ENCODE peak calls at places on chromosomes 4 and X, in four cellular contexts. N is HCT116, B is GM23338, C is endothelial cell of umbilical vein. R is an unnamed sample.

GRCh38 chrX:52349681-52350080 is 19.1 kb upstream of the XAGE2 start:
- DNase-seq in N (no peak), B (no peak), C (no peak), R (no peak)

GRCh38 chr4:133969202-133969873 is 232.3 kb downstream of the PABPC4L start:
- DNase-seq in N (no peak), B (no peak), C (peak), R (peak)

GRCh38 chr4:149203256-149204001 is 612.2 kb downstream of the IQCM start:
- DNase-seq in N (no peak), B (no peak), C (no peak), R (no peak)

GRCh38 chr4:38523524-38524448 is 140.2 kb upstream of the KLF3 start:
- DNase-seq in N (no peak), B (no peak), C (no peak), R (no peak)

GRCh38 chrX:47218920-47219815 is 687 bp downstream of the CDK16 start:
- DNase-seq in N (no peak), B (peak), C (peak), R (no peak)

GRCh38 chr4:2251795-2252529 is 9.9 kb downstream of the MXD4 start:
- DNase-seq in N (no peak), B (no peak), C (no peak), R (no peak)

GRCh38 chr4:182531555-182532162 is 288.5 kb downstream of the TENM3 start:
- DNase-seq in N (no peak), B (no peak), C (no peak), R (no peak)

GRCh38 chrX:70332600-70332999 is 42.7 kb downstream of the KIF4A start:
- DNase-seq in N (no peak), B (peak), C (no peak), R (no peak)

GRCh38 chrX:113892401-113892800 is 691.5 kb upstream of the HTR2C start:
- DNase-seq in N (no peak), B (no peak), C (no peak), R (no peak)

GRCh38 chr4:129043523-129043922 is 49.8 kb downstream of the SCLT1 start:
- DNase-seq in N (no peak), B (peak), C (no peak), R (no peak)

GRCh38 chr4:11230888-11231287 is 197.8 kb downstream of the HS3ST1 start:
- DNase-seq in N (no peak), B (peak), C (no peak), R (no peak)

GRCh38 chr4:134201216-134202098 is at the start of gene PABPC4L:
- DNase-seq in N (no peak), B (peak), C (peak), R (no peak)

GRCh38 chr4:803884-804283 is 22.0 kb downstream of the CPLX1 start:
- DNase-seq in N (no peak), B (no peak), C (no peak), R (no peak)

GRCh38 chrX:21153503-21153902 is 220.7 kb upstream of the CNKSR2 start:
- DNase-seq in N (no peak), B (no peak), C (no peak), R (no peak)

GRCh38 chr4:56424697-56425514 is 10.5 kb downstream of the PPAT start:
- DNase-seq in N (no peak), B (peak), C (peak), R (no peak)

GRCh38 chr4:154312246-154312645 is 179.4 kb downstream of the DCHS2 start:
- DNase-seq in N (no peak), B (no peak), C (no peak), R (no peak)
- TF ChIP-seq POLR2AphosphoS5 in N (no peak), B (no peak), C (no peak), R (no peak)

GRCh38 chrX:153426204-153426603 is 14.9 kb downstream of the ZFP92 start:
- DNase-seq in N (no peak), B (no peak), C (no peak), R (no peak)

GRCh38 chrX:153420851-153421599 is 9.8 kb downstream of the ZFP92 start:
- DNase-seq in N (no peak), B (no peak), C (no peak), R (no peak)

GRCh38 chrX:153421856-153422255 is 10.6 kb downstream of the ZFP92 start:
- DNase-seq in N (no peak), B (no peak), C (no peak), R (no peak)

GRCh38 chrX:153423652-153424051 is 12.4 kb downstream of the ZFP92 start:
- DNase-seq in N (no peak), B (no peak), C (no peak), R (no peak)
- TF ChIP-seq EZH2 in N (no peak), B (no peak), C (no peak), R (no peak)

DNA sequence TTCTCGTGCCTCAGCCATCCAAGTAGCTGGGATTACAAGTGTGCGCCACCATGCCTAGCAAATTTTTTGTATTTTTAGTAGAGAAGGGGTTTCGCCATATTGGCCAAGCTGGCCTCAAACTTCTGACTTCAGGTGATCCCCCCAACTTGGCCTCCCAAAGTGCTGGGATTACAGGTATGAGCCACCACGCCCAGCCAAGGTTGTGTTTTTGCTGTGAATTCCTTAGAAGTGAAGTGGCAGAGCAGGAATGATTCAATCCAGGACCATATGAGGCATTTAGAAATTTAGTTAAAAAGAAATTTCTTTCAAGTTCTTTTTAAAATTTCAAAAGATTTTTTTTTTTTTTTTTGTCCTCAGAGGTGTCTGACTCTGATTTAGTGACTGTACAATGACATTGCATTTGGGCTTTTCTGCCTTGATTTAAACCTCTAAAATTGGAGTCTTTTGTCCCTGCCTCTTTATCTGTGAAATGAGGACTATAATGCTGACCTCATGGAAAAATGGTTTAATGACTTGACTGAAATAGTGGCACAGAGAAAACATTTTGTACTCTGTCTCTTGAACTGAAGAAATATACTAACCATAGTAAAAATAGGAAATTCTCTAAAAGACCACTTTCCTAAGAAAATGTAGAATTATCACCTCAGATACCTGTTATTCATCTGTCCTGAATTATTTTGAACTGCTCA is 59.9 kb downstream of the CXCL13 start:
- DNase-seq in N (no peak), B (no peak), C (no peak), R (no peak)
- H3K27ac ChIP-seq in N (no peak), B (no peak), C (no peak), R (no peak)

GRCh38 chr4:93659629-93660028 is 168.9 kb upstream of the ATOH1 start:
- DNase-seq in N (no peak), B (no peak), C (no peak), R (no peak)
- TF ChIP-seq POLR2AphosphoS5 in N (no peak), B (no peak), C (no peak), R (no peak)

GRCh38 chr4:65670331-65671031 is at the start of gene EPHA5:
- DNase-seq in N (no peak), B (peak), C (peak), R (no peak)
- TF ChIP-seq EZH2 in N (no peak), B (no peak), C (no peak), R (no peak)

DNA sequence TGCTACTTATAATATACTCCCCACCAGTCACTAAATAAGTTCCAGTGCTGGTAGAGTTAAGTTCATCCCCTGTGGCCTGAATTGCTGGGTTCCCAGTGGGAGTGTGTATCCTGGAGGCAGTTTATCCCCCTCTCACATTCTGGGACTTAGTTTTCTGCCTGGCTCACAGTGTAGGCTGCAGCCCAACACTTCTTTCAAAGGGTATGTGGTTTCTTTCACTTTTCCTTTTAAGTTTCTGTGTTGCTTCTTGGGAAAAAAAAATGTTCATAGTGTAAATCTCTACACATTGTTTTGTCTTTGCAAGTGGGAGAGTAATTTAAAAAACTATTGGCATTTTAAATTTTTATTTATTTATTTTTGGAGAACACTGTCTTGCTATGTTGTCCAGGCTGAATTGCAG is 204.0 kb downstream of the CHIC1 start:
- DNase-seq in N (no peak), B (no peak), C (no peak), R (no peak)
- H3K27ac ChIP-seq in N (no peak), B (no peak), C (no peak), R (no peak)